ENCODE peak calls at places on chromosomes 1 and 21, in ten cellular contexts. X, J, F, P, V, N, Z, E, R and W are unnamed samples.
A peak's percentile ranks its signal among the peaks of the same experiment; 100 is the strongest.

GRCh38 chr1:180623579-180624347 is 8.1 kb upstream of the XPR1 start:
- DNase-seq in X (peak; percentile 75), J (peak; percentile 61), F (no peak), P (no peak), V (peak; percentile 62), N (no peak), Z (peak; percentile 59), E (no peak), R (no peak), W (peak; percentile 23)

GRCh38 chr1:67897270-67897949 is 64.1 kb upstream of the GNG12 start:
- DNase-seq in X (no peak), J (peak; percentile 57), F (no peak), P (no peak), V (no peak), N (no peak), Z (no peak), E (no peak), R (no peak), W (no peak)

GRCh38 chr1:155499953-155500621 is 62.5 kb downstream of the ASH1L start:
- DNase-seq in X (no peak), J (no peak), F (no peak), P (no peak), V (peak; percentile 48), N (no peak), Z (no peak), E (peak; percentile 79), R (no peak), W (no peak)

GRCh38 chr1:20699558-20699957 is 18.2 kb downstream of the KIF17 start:
- DNase-seq in X (peak; percentile 38), J (no peak), F (no peak), P (no peak), V (no peak), N (no peak), Z (no peak), E (no peak), R (no peak), W (no peak)

GRCh38 chr1:21468597-21468996 is 28.7 kb downstream of the NBPF3 start:
- DNase-seq in X (peak; percentile 87), J (peak; percentile 53), F (no peak), P (no peak), V (peak; percentile 26), N (no peak), Z (peak; percentile 59), E (peak; percentile 9), R (no peak), W (peak; percentile 39)

GRCh38 chr1:164707868-164708331 is 148.9 kb downstream of the PBX1 start:
- DNase-seq in X (no peak), J (peak; percentile 85), F (peak; percentile 80), P (no peak), V (peak; percentile 30), N (no peak), Z (no peak), E (no peak), R (no peak), W (no peak)

GRCh38 chr1:29824025-29824424 is 587.7 kb downstream of the PTPRU start:
- DNase-seq in X (no peak), J (no peak), F (no peak), P (no peak), V (no peak), N (no peak), Z (no peak), E (no peak), R (no peak), W (no peak)

GRCh38 chr1:224565186-224565585 is 50.9 kb upstream of the CNIH3 start:
- DNase-seq in X (no peak), J (peak; percentile 96), F (peak; percentile 62), P (no peak), V (peak; percentile 19), N (no peak), Z (no peak), E (no peak), R (no peak), W (no peak)

GRCh38 chr1:26555550-26555981 is 26.0 kb downstream of the RPS6KA1 start:
- DNase-seq in X (no peak), J (peak; percentile 46), F (no peak), P (no peak), V (no peak), N (no peak), Z (no peak), E (no peak), R (no peak), W (no peak)

GRCh38 chr1:25780318-25781129 is 19.5 kb upstream of the SELENON start:
- DNase-seq in X (peak; percentile 84), J (no peak), F (no peak), P (peak; percentile 67), V (peak; percentile 60), N (no peak), Z (peak; percentile 52), E (peak; percentile 42), R (no peak), W (peak; percentile 84)

GRCh38 chr1:21449906-21450305 is 10.0 kb downstream of the NBPF3 start:
- DNase-seq in X (no peak), J (no peak), F (no peak), P (no peak), V (no peak), N (no peak), Z (no peak), E (no peak), R (no peak), W (no peak)

GRCh38 chr1:247373721-247374141 is 42.1 kb upstream of the ZNF496 start:
- DNase-seq in X (peak; percentile 78), J (peak; percentile 60), F (no peak), P (peak; percentile 24), V (peak; percentile 64), N (peak; percentile 15), Z (peak; percentile 67), E (peak; percentile 42), R (peak; percentile 37), W (peak; percentile 79)

GRCh38 chr1:115476616-115477015 is 138.6 kb upstream of the NGF start:
- DNase-seq in X (peak; percentile 48), J (no peak), F (no peak), P (no peak), V (no peak), N (no peak), Z (no peak), E (no peak), R (no peak), W (peak; percentile 44)

GRCh38 chr21:46307625-46308024 is 16.0 kb downstream of the C21orf58 start:
- DNase-seq in X (no peak), J (peak; percentile 63), F (peak; percentile 55), P (no peak), V (no peak), N (no peak), Z (no peak), E (no peak), R (no peak), W (no peak)

GRCh38 chr1:211944733-211945500 is 90.4 kb downstream of the INTS7 start:
- DNase-seq in X (peak; percentile 84), J (peak; percentile 33), F (no peak), P (no peak), V (peak; percentile 78), N (no peak), Z (peak; percentile 65), E (peak; percentile 87), R (no peak), W (peak; percentile 68)

GRCh38 chr1:212762839-212763238 is 28.7 kb downstream of the NSL1 start:
- DNase-seq in X (no peak), J (no peak), F (no peak), P (no peak), V (no peak), N (no peak), Z (no peak), E (no peak), R (no peak), W (no peak)

GRCh38 chr1:39638965-39639332 is 494 bp downstream of the HEYL start:
- DNase-seq in X (no peak), J (no peak), F (no peak), P (no peak), V (no peak), N (no peak), Z (no peak), E (no peak), R (no peak), W (no peak)
- H3K4me3 ChIP-seq in X (peak overlapping the region; percentile 72), J (peak overlapping the region; percentile 59), F (peak overlapping the region; percentile 14), P (peak overlapping the region; percentile 41), V (peak overlapping the region; percentile 18), N (peak overlapping the region; percentile 57), Z (peak overlapping the region; percentile 43), E (no peak overlapping the region), R (peak overlapping the region; percentile 91), W (peak overlapping the region; percentile 68)

DNA sequence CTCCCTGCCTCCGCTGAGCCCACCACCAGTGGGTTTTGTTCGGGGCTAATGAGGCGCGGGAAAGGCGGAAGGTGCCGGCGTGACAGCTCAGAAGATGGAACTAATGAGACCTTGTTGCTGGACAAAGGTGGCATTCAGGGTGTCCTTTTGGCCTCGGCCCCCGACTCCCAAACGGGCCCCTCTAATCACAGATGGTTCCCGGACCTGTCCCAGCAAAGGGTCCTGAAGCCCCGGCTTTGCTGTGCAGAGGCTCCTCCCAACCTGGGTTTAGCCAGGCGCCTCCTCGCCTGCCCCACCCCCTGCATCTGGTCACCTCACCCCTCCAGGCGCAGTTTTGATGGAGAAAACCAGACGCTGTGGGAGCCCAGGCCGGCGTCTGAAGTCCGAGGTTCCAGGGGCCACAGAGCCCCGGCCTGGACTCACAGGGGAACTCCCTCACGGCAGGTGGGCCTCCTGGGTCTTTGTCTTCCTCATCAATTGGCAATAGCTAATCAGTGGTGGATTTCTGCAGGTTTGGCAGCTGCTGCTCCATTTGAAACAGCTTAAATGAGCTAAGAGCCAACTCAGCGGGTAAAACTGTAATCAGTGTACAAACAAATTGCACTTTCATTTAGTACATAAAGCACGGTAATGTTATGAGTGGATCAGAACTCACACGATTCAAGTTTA is 44.3 kb upstream of the ADARB1 start:
- DNase-seq in X (peak; percentile 79), J (no peak), F (no peak), P (no peak), V (peak; percentile 3), N (no peak), Z (peak; percentile 81), E (no peak), R (no peak), W (peak; percentile 93)
- H3K4me3 ChIP-seq in X (no peak overlapping the region), J (no peak overlapping the region), F (no peak overlapping the region), P (no peak overlapping the region), V (no peak overlapping the region), N (no peak overlapping the region), Z (peak overlapping the region; percentile 23), E (no peak overlapping the region), R (no peak overlapping the region), W (no peak overlapping the region)

GRCh38 chr21:17793675-17794123 is 25.5 kb downstream of the C21orf91 start:
- DNase-seq in X (no peak), J (peak; percentile 62), F (no peak), P (no peak), V (no peak), N (no peak), Z (no peak), E (peak; percentile 52), R (no peak), W (no peak)
- H3K4me3 ChIP-seq in X (no peak overlapping the region), J (peak overlapping the region; percentile 36), F (no peak overlapping the region), P (no peak overlapping the region), V (no peak overlapping the region), N (peak overlapping the region; percentile 40), Z (no peak overlapping the region), E (no peak overlapping the region), R (peak overlapping the region; percentile 41), W (no peak overlapping the region)

DNA sequence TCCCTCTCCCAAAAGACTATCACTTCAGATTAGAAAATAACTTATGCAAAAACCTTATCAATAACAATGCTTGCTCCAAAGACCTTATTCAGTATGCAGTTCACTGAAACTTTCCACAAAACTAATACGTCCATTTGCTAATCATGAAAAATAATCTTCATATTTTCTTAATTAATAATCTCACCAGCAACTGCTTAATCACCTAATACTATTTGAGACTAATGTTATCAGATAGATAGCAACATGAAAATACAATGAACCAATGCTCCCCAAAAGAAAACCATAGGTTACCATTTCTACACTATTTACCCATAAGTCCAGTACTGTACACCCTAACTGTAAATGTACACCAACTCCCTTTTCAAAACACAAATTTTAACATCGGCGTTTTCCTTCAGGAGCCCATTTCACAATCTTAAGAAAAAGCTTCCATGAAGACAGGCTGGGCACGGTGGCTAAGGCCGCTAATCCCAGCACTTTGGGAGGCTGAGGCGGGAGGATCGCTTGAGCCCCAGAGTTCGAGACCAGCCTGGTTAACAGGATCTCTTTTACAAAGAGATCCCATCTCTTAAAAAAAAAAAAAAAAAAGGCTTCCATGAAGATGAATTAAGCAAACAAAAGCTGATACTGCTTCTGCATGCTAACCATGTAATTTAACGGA is 1.7 kb downstream of the GNB1 start:
- DNase-seq in X (no peak), J (peak; percentile 44), F (no peak), P (no peak), V (no peak), N (no peak), Z (peak; percentile 16), E (no peak), R (no peak), W (no peak)
- H3K4me3 ChIP-seq in X (peak overlapping the region; percentile 98), J (peak overlapping the region; percentile 83), F (peak overlapping the region; percentile 89), P (peak overlapping the region; percentile 82), V (peak overlapping the region; percentile 98), N (peak overlapping the region; percentile 88), Z (peak overlapping the region; percentile 87), E (no peak overlapping the region), R (peak overlapping the region; percentile 99), W (peak overlapping the region; percentile 100)